ENCODE peak calls at places on chromosome X, in seven cellular contexts. S is GM04504; E is CD4-positive, CD25-positive, alpha-beta regulatory T cell; H is T-cell; Z is NCI-H2081 treated with DMSO at 0.1 percent for 48 hours; X is M059J; P is transverse colon. Q is an unnamed sample.

GRCh38 chrX:65093658-65094057 is 117.4 kb upstream of the ZC4H2 start:
- DNase-seq in E (no peak), H (no peak), P (no peak), Z (no peak), S (no peak), X (no peak), Q (no peak)

GRCh38 chrX:153319295-153319694 is 2.3 kb downstream of the PNMA6F start:
- DNase-seq in S (no peak), E (no peak), H (no peak), P (no peak), Z (no peak), X (no peak), Q (no peak)

GRCh38 chrX:87525771-87526229 is 8.2 kb downstream of the KLHL4 start:
- DNase-seq in X (peak; percentile 62), P (no peak), H (no peak), Z (no peak), E (no peak), S (no peak), Q (no peak)

GRCh38 chrX:6228720-6229119 is at the start of gene NLGN4X:
- DNase-seq in H (no peak), S (no peak), X (no peak), Z (no peak), P (no peak), E (no peak), Q (no peak)

GRCh38 chrX:130330706-130331105 is 9.0 kb upstream of the SLC25A14 start:
- DNase-seq in P (peak; percentile 47), S (peak; percentile 13), X (peak; percentile 69), Z (no peak), H (peak; percentile 10), E (peak; percentile 3), Q (peak; percentile 7)

GRCh38 chrX:68935362-68935761 is 106.5 kb downstream of the EFNB1 start:
- DNase-seq in X (no peak), H (no peak), Z (no peak), E (no peak), S (no peak), P (peak; percentile 3), Q (no peak)

GRCh38 chrX:129247642-129248041 is 275.6 kb downstream of the SMARCA1 start:
- DNase-seq in Z (no peak), E (no peak), S (no peak), H (no peak), P (no peak), X (no peak), Q (no peak)

GRCh38 chrX:40571600-40571999 is 9.2 kb upstream of the ATP6AP2 start:
- DNase-seq in P (no peak), X (no peak), H (no peak), S (no peak), E (no peak), Z (no peak), Q (no peak)

GRCh38 chrX:77519765-77520164 is 72.6 kb downstream of the FGF16 start:
- DNase-seq in P (no peak), Z (no peak), H (no peak), X (no peak), S (no peak), E (no peak), Q (no peak)

GRCh38 chrX:124086411-124086810 is 124.9 kb downstream of the STAG2 start:
- DNase-seq in P (no peak), H (peak; percentile 33), E (peak; percentile 3), X (no peak), S (no peak), Z (no peak), Q (peak; percentile 16)

GRCh38 chrX:77785400-77785745 is 643 bp downstream of the ATRX start:
- DNase-seq in P (peak; percentile 13), E (no peak), S (no peak), H (no peak), Z (no peak), X (peak; percentile 36), Q (no peak)

GRCh38 chrX:10496345-10496965 is 123.9 kb downstream of the MID1 start:
- DNase-seq in H (no peak), P (no peak), X (peak; percentile 87), S (peak; percentile 55), E (no peak), Z (no peak), Q (no peak)

GRCh38 chrX:48676893-48677270 is 6.7 kb upstream of the WAS start:
- DNase-seq in S (no peak), P (peak; percentile 27), X (no peak), H (no peak), Z (no peak), E (peak; percentile 2), Q (no peak)

GRCh38 chrX:78237127-78237526 is 90.3 kb downstream of the CYSLTR1 start:
- DNase-seq in Z (no peak), X (peak; percentile 14), S (no peak), E (no peak), H (no peak), P (no peak), Q (no peak)

GRCh38 chrX:66162331-66162822 is 1.7 kb upstream of the HEPH start:
- DNase-seq in Z (no peak), E (no peak), S (no peak), P (peak; percentile 68), H (no peak), X (no peak), Q (no peak)

GRCh38 chrX:33908898-33909297 is 223.2 kb downstream of the FAM47A start:
- DNase-seq in Z (no peak), X (no peak), P (no peak), E (no peak), H (no peak), S (no peak), Q (no peak)

GRCh38 chrX:85326234-85327059 is 53.0 kb downstream of the POF1B start:
- DNase-seq in Z (no peak), X (no peak), P (no peak), S (no peak), E (no peak), H (no peak), Q (no peak)

GRCh38 chrX:118345045-118345400 is 883 bp upstream of the WDR44 start:
- DNase-seq in E (no peak), S (no peak), P (no peak), H (no peak), Z (no peak), X (no peak), Q (no peak)

Q was measured in T follicular helper cell.